ENCODE peak calls at places on chromosomes 2 and 18, in five cellular contexts. X is tibial artery; J is stomach; D is CD8-positive, alpha-beta T cell; U is GM23338. Z is an unnamed sample.

GRCh38 chr2:42359894-42360483 is 1.0 kb downstream of the COX7A2L start:
- DNase-seq in X (no peak), J (no peak), D (no peak), U (no peak), Z (no peak)

GRCh38 chr2:189086710-189087109 is 92.9 kb downstream of the COL5A2 start:
- DNase-seq in X (no peak), J (no peak), D (no peak), U (no peak), Z (no peak)

GRCh38 chr2:120867290-120868231 is 131.9 kb downstream of the GLI2 start:
- DNase-seq in X (peak; percentile 90), J (peak; percentile 63), D (no peak), U (peak; percentile 65), Z (peak; percentile 77)

GRCh38 chr2:122741403-122741802 is 986.0 kb downstream of the TSN start:
- DNase-seq in X (no peak), J (no peak), D (no peak), U (no peak), Z (no peak)

GRCh38 chr2:20452551-20452950 is 5.7 kb downstream of the RHOB start:
- DNase-seq in X (peak; percentile 71), J (peak; percentile 27), D (no peak), U (peak; percentile 29), Z (no peak)

GRCh38 chr2:44550571-44550970 is 188.8 kb downstream of the CAMKMT start:
- DNase-seq in X (no peak), J (no peak), D (no peak), U (no peak), Z (no peak)

GRCh38 chr18:62018761-62019041 is 125.9 kb upstream of the RNF152 start:
- DNase-seq in X (no peak), J (no peak), D (no peak), U (no peak), Z (no peak)

GRCh38 chr2:208541982-208542464 is 135.4 kb downstream of the PTH2R start:
- DNase-seq in X (no peak), J (no peak), D (no peak), U (no peak), Z (no peak)

GRCh38 chr2:47178359-47178758 is 23.3 kb upstream of the STPG4 start:
- DNase-seq in X (no peak), J (no peak), D (no peak), U (peak; percentile 27), Z (no peak)

GRCh38 chr2:98730053-98730850 is 680 bp downstream of the MGAT4A start:
- DNase-seq in X (peak; percentile 61), J (peak; percentile 65), D (peak; percentile 70), U (peak; percentile 38), Z (peak; percentile 68)

GRCh38 chr2:145751634-145752033 is 1231.7 kb upstream of the ZEB2 start:
- DNase-seq in X (no peak), J (no peak), D (no peak), U (peak; percentile 17), Z (peak; percentile 19)

GRCh38 chr2:43418673-43419072 is 177.2 kb downstream of the THADA start:
- DNase-seq in X (no peak), J (no peak), D (no peak), U (no peak), Z (no peak)

GRCh38 chr2:212733273-212733672 is 194.7 kb upstream of the ERBB4 start:
- DNase-seq in X (no peak), J (no peak), D (no peak), U (no peak), Z (no peak)

GRCh38 chr18:34947711-34948125 is 93.5 kb upstream of the MAPRE2 start:
- DNase-seq in X (no peak), J (no peak), D (no peak), U (no peak), Z (no peak)
- H3K4me3 ChIP-seq in X (no peak overlapping the region), J (no peak overlapping the region), D (no peak overlapping the region), U (no peak overlapping the region), Z (no peak overlapping the region)

GRCh38 chr2:101858910-101859309 is 132.8 kb upstream of the IL1R2 start:
- DNase-seq in X (no peak), J (no peak), D (no peak), U (no peak), Z (no peak)
- TF ChIP-seq CTCF in X (no peak), J (no peak), D (no peak), U (no peak), Z (no peak)

GRCh38 chr2:144509548-144510205 is 10.2 kb downstream of the ZEB2 start:
- DNase-seq in X (no peak), J (no peak), D (no peak), U (peak; percentile 25), Z (no peak)
- H3K4me1 ChIP-seq in X (peaks cover 34% of the 10 kb centered on the region), J (peaks cover 68% of the 10 kb centered on the region), D (peaks cover 37% of the 10 kb centered on the region), U (peaks cover 64% of the 10 kb centered on the region), Z (no peaks in the 10 kb centered on the region)

GRCh38 chr2:104900608-104901007 is 46.7 kb downstream of the POU3F3 start:
- DNase-seq in X (no peak), J (no peak), D (no peak), U (no peak), Z (no peak)

GRCh38 chr2:104902317-104902716 is 48.4 kb downstream of the POU3F3 start:
- DNase-seq in X (no peak), J (no peak), D (no peak), U (no peak), Z (no peak)

GRCh38 chr2:104901037-104901851 is 47.3 kb downstream of the POU3F3 start:
- DNase-seq in X (no peak), J (no peak), D (no peak), U (no peak), Z (no peak)

GRCh38 chr2:104897515-104898184 is 43.7 kb downstream of the POU3F3 start:
- DNase-seq in X (no peak), J (no peak), D (no peak), U (no peak), Z (no peak)
- H3K4me3 ChIP-seq in X (no peak overlapping the region), J (no peak overlapping the region), D (no peak overlapping the region), U (no peak overlapping the region), Z (no peak overlapping the region)

GRCh38 chr18:32712860-32713259 is 60.0 kb downstream of the KLHL14 start:
- DNase-seq in X (no peak), J (no peak), D (no peak), U (no peak), Z (no peak)

GRCh38 chr18:32717151-32717550 is 55.7 kb downstream of the KLHL14 start:
- DNase-seq in X (no peak), J (no peak), D (no peak), U (no peak), Z (no peak)

GRCh38 chr18:32711862-32712261 is 61.0 kb downstream of the KLHL14 start:
- DNase-seq in X (no peak), J (no peak), D (no peak), U (no peak), Z (no peak)

DNA sequence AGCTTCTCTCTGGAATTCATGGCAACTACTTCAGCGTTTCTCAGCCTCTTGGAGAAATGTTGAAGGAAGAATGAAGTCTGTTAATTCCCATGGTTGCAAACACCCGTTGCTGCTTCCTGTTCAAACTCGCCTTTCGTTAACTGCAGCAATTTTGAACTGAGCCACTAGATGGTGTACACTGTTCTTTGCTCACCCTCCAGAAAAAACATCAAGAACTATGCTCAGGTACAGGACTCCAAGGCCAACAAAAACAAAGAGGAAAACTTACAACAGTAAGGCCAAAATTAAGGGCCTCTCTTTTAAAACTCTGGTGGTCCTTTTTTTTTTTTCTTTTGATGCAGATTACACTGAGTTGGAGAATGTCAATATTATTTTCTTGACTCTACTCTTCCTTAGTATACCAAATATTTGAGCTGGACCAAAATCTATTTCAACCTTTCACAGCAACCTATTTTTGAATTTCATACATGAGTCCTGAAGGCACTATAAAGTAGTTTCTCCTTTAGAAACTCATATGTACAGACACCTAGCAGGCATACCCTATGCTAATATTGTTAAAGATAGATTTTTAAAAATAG is 58.2 kb downstream of the KLHL14 start:
- DNase-seq in X (no peak), J (peak; percentile 36), D (no peak), U (peak; percentile 87), Z (peak; percentile 57)
- TF ChIP-seq CTCF in X (peak; percentile 13), J (peak; percentile 76), D (peak; percentile 50), U (peak; percentile 88), Z (peak; percentile 60)